ENCODE peak calls at places on chromosome 10, in six cellular contexts. K is A549, C is lower leg skin, A is HCT116, Z is GM12865, X is neural crest cell. D is an unnamed sample.

GRCh38 chr10:68666280-68666760 is 54.7 kb upstream of the CCAR1 start:
- DNase-seq in K (no peak), C (no peak), A (no peak), Z (no peak), X (no peak), D (no peak)

GRCh38 chr10:114613237-114613979 is 44.7 kb downstream of the ABLIM1 start:
- DNase-seq in K (peak), C (no peak), A (no peak), Z (no peak), X (no peak), D (no peak)

GRCh38 chr10:127198307-127198706 is 1.9 kb upstream of the INSYN2A start:
- DNase-seq in K (peak), C (no peak), A (no peak), Z (no peak), X (no peak), D (no peak)

GRCh38 chr10:77201135-77202111 is 436.2 kb downstream of the KCNMA1 start:
- DNase-seq in K (no peak), C (no peak), A (no peak), Z (no peak), X (no peak), D (no peak)

GRCh38 chr10:44650576-44651394 is 260.4 kb upstream of the TMEM72 start:
- DNase-seq in K (no peak), C (no peak), A (no peak), Z (no peak), X (no peak), D (no peak)

GRCh38 chr10:13291821-13292773 is 7.8 kb downstream of the PHYH start:
- DNase-seq in K (no peak), C (peak), A (no peak), Z (no peak), X (no peak), D (no peak)

GRCh38 chr10:106714734-106715368 is 449.7 kb downstream of the SORCS1 start:
- DNase-seq in K (no peak), C (no peak), A (no peak), Z (peak), X (no peak), D (no peak)

GRCh38 chr10:33201971-33202370 is 132.5 kb downstream of the NRP1 start:
- DNase-seq in K (no peak), C (no peak), A (no peak), Z (no peak), X (no peak), D (no peak)

GRCh38 chr10:17880596-17880995 is 71.1 kb upstream of the SLC39A12 start:
- DNase-seq in K (no peak), C (no peak), A (no peak), Z (no peak), X (no peak), D (no peak)

GRCh38 chr10:14624600-14624999 is 150.1 kb downstream of the FAM107B start:
- DNase-seq in K (no peak), C (no peak), A (no peak), Z (no peak), X (no peak), D (no peak)

GRCh38 chr10:117968354-117969182 is 78.2 kb downstream of the RAB11FIP2 start:
- DNase-seq in K (no peak), C (no peak), A (no peak), Z (no peak), X (no peak), D (peak)

GRCh38 chr10:22315455-22316285 is 518 bp upstream of the COMMD3 start:
- DNase-seq in K (no peak), C (no peak), A (no peak), Z (no peak), X (no peak), D (no peak)

GRCh38 chr10:78617633-78618032 is 451.1 kb upstream of the ZMIZ1 start:
- DNase-seq in K (no peak), C (no peak), A (no peak), Z (no peak), X (no peak), D (no peak)

GRCh38 chr10:14244801-14245211 is 85.9 kb downstream of the FRMD4A start:
- DNase-seq in K (peak), C (no peak), A (peak), Z (no peak), X (no peak), D (no peak)

GRCh38 chr10:45443101-45444009 is 69.3 kb downstream of the ALOX5 start:
- DNase-seq in K (no peak), C (no peak), A (no peak), Z (no peak), X (no peak), D (no peak)

GRCh38 chr10:106573106-106573505 is 591.4 kb downstream of the SORCS1 start:
- DNase-seq in K (no peak), C (no peak), A (no peak), Z (no peak), X (no peak), D (no peak)

GRCh38 chr10:69880301-69881081 is 78.8 kb downstream of the COL13A1 start:
- DNase-seq in K (no peak), C (no peak), A (no peak), Z (peak), X (peak), D (peak)

GRCh38 chr10:114822771-114823463 is 1.3 kb downstream of the FHIP2A start:
- DNase-seq in K (peak), C (no peak), A (no peak), Z (no peak), X (no peak), D (no peak)

GRCh38 chr10:11234857-11235640 is 217.4 kb downstream of the CELF2 start:
- DNase-seq in K (no peak), C (no peak), A (no peak), Z (no peak), X (no peak), D (no peak)

GRCh38 chr10:482036-482435 is 207.4 kb downstream of the DIP2C start:
- DNase-seq in K (no peak), C (peak), A (no peak), Z (no peak), X (no peak), D (no peak)

GRCh38 chr10:109892087-109892486 is 31.2 kb downstream of the XPNPEP1 start:
- DNase-seq in K (no peak), C (no peak), A (no peak), Z (no peak), X (no peak), D (no peak)

GRCh38 chr10:53843691-53844362 is 957.2 kb downstream of the PCDH15 start:
- DNase-seq in K (no peak), C (no peak), A (no peak), Z (no peak), X (no peak), D (no peak)

GRCh38 chr10:88781206-88781605 is 21.3 kb upstream of the LIPM start:
- DNase-seq in K (no peak), C (no peak), A (no peak), Z (no peak), X (no peak), D (no peak)

GRCh38 chr10:48495282-48496045 is 109.4 kb downstream of the ARHGAP22 start:
- DNase-seq in K (no peak), C (peak), A (no peak), Z (no peak), X (no peak), D (no peak)

GRCh38 chr10:123301077-123301875 is 147.1 kb downstream of the BUB3 start:
- DNase-seq in K (no peak), C (peak), A (no peak), Z (peak), X (peak), D (peak)

DNA sequence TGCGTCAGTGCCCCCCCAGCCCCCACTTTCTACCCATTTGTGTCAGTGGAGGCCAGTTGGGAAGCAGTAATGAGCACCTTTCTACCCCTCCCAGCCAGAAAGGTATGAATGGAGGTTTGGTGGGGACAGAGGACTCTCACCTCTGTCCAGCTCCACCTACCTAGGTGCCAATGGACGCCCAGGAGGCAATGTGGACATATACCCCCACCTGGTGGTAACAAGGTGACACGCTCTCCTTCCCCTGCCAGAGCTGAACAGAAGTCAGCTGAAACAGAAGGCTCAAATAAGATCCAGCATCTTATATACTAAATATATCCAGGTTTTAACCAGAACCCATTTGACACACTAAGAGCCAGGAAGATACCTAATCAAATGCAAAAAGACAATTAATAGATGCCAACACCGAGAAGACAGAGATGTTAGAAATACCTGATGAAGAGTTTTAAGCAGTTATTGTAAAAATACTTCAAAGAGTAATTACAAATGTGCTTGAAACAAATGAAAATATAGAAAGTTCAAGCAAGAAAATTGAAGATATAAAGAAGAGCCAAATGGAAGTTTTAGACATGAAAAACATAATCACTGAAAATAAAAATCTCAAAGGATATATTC is 18.4 kb upstream of the SORCS3 start:
- DNase-seq in K (peak), C (no peak), A (peak), Z (peak), X (no peak), D (peak)
- TF ChIP-seq CTCF in K (peak), C (no peak), A (peak), Z (peak), X (peak), D (peak)

DNA sequence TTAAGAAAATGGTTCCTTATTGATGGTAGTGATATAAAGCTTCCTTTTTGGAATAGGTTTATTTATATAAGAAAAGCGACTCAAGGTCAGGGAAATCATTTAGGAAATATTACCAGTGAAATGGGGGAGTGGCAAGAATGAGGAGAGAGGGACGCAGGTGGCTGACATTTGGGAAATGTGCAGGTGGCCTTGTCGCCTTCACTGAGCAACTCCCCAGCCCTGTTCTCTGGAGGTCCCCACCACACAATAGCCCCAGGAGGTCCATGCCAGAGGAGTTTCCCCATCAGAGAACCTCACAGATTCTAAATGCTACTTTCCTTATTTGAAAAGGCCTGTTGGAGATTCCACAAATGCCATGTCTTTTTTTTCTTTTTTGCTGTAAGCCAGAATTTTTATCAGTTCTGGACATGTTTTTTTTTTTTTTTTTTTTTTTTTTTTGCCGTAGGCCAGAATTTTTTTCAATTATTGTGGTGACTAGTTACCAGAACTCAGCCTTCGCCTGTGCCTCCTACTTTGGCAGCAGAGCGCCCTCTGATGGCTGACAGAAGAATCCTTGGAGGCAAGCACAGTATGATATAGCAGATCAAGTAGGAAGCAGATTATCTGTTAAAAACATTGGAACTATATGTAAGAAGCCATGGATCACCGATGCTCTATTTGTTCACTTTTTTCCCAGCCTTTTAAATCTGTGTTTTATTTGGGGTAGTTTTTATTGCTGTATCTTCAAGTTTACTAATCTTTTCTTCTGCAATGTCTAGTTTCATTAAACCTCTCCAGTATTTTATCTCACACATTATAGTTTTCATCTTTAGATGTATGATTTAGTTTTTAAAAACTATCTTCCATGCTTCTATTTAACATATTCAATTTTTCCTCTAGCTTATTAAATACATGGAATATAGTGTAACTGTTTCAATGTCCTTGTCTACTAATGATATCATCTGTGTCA is 18.6 kb downstream of the OPALIN start:
- DNase-seq in K (peak), C (no peak), A (peak), Z (peak), X (peak), D (peak)
- TF ChIP-seq CTCF in K (peak), C (no peak), A (peak), Z (peak), X (peak), D (peak)

GRCh38 chr10:116511365-116511764 is 34.4 kb upstream of the PNLIP start:
- DNase-seq in K (no peak), C (no peak), A (no peak), Z (no peak), X (no peak), D (no peak)
- TF ChIP-seq CTCF in K (no peak), C (no peak), A (no peak), Z (no peak), X (no peak), D (no peak)

GRCh38 chr10:91409069-91409868 is 875 bp upstream of the HECTD2 start:
- DNase-seq in K (peak), C (peak), A (no peak), Z (peak), X (peak), D (peak)

GRCh38 chr10:91410638-91411367 is 659 bp downstream of the HECTD2 start:
- DNase-seq in K (no peak), C (peak), A (no peak), Z (peak), X (no peak), D (peak)

GRCh38 chr10:91406322-91406721 is 3.8 kb upstream of the HECTD2 start:
- DNase-seq in K (no peak), C (no peak), A (no peak), Z (no peak), X (no peak), D (no peak)

GRCh38 chr10:91412688-91413087 is 2.5 kb downstream of the HECTD2 start:
- DNase-seq in K (no peak), C (no peak), A (no peak), Z (no peak), X (no peak), D (no peak)

GRCh38 chr10:91409869-91410637 is at the start of gene HECTD2:
- DNase-seq in K (peak), C (peak), A (peak), Z (peak), X (peak), D (peak)
- TF ChIP-seq CTCF in K (peak), C (no peak), A (no peak), Z (peak), X (peak), D (no peak)

DNA sequence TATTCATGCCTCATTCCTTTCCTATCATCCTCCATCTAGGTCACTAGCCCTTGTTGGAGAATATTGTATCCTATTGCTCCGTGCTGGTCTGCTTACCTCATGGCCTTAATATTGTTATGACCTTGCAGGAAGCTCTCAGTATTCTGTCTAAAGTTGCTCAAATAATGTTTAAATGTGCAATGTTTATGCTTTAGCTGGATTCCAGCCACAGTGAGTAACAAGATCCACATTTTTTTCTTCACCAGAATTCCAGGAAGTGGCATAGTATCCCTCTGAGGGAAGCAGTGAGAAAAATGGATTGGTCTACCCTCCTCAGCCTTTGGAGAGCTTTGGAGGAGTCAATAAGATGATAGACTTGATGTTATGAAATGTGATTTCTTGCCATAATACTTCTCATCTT is 402.6 kb downstream of the NRG3 start:
- DNase-seq in K (no peak), C (no peak), A (no peak), Z (no peak), X (no peak), D (no peak)
- TF ChIP-seq CTCF in K (no peak), C (no peak), A (no peak), Z (no peak), X (no peak), D (no peak)

GRCh38 chr10:124671486-124672075 is 72.6 kb downstream of the FAM53B start:
- DNase-seq in K (peak), C (no peak), A (peak), Z (no peak), X (no peak), D (no peak)
- TF ChIP-seq CTCF in K (no peak), C (no peak), A (peak), Z (no peak), X (peak), D (peak)

GRCh38 chr10:86693721-86694369 is 25.5 kb downstream of the LDB3 start:
- DNase-seq in K (peak), C (peak), A (no peak), Z (peak), X (peak), D (peak)
- TF ChIP-seq CTCF in K (peak), C (no peak), A (peak), Z (peak), X (peak), D (peak)

GRCh38 chr10:97531401-97531985 is 32.8 kb downstream of the UBTD1 start:
- DNase-seq in K (no peak), C (no peak), A (no peak), Z (no peak), X (no peak), D (no peak)

GRCh38 chr10:97533888-97534287 is 35.2 kb downstream of the UBTD1 start:
- DNase-seq in K (no peak), C (no peak), A (no peak), Z (no peak), X (no peak), D (no peak)

GRCh38 chr10:97532935-97533671 is 34.4 kb downstream of the UBTD1 start:
- DNase-seq in K (peak), C (no peak), A (no peak), Z (no peak), X (no peak), D (peak)

GRCh38 chr10:97537186-97537869 is 35.3 kb upstream of the ANKRD2 start:
- DNase-seq in K (no peak), C (no peak), A (no peak), Z (no peak), X (no peak), D (no peak)

GRCh38 chr10:97534746-97535367 is 36.1 kb downstream of the UBTD1 start:
- DNase-seq in K (peak), C (no peak), A (no peak), Z (peak), X (no peak), D (peak)
- TF ChIP-seq CTCF in K (peak), C (no peak), A (peak), Z (peak), X (peak), D (peak)